ENCODE peak calls at places on chromosomes 2 and 18, in eight cellular contexts. One of them, this sample, is unnamed.
A peak's percentile ranks its signal among the peaks of the same experiment; 100 is the strongest.

GRCh38 chr2:193743089-193743488 is 1548.4 kb upstream of the TMEFF2 start:
- DNase-seq in stimulated activated naive CD8-positive, alpha-beta T cell treated with anti-CD3 and anti-CD28 coated beads, Interleukin-15, amount 100 ng/mL, for 72 hours: no peak
- DNase-seq in left ventricle myocardium inferior: no peak
- DNase-seq in LoVo: no peak
- DNase-seq in neural progenitor cell: no peak
- DNase-seq in NCI-H1417: peak; percentile 95
- DNase-seq in GM13977: no peak
- DNase-seq in NCI-H1092 treated with DMSO at 0.1 percent for 48 hours: peak; percentile 50
- DNase-seq in this sample: no peak

GRCh38 chr2:104438481-104438880 is 415.4 kb upstream of the POU3F3 start:
- DNase-seq in stimulated activated naive CD8-positive, alpha-beta T cell treated with anti-CD3 and anti-CD28 coated beads, Interleukin-15, amount 100 ng/mL, for 72 hours: no peak
- DNase-seq in left ventricle myocardium inferior: no peak
- DNase-seq in LoVo: no peak
- DNase-seq in neural progenitor cell: no peak
- DNase-seq in NCI-H1417: no peak
- DNase-seq in GM13977: no peak
- DNase-seq in NCI-H1092 treated with DMSO at 0.1 percent for 48 hours: no peak
- DNase-seq in this sample: no peak

GRCh38 chr18:6022840-6023239 is 127.5 kb upstream of the TMEM200C start:
- DNase-seq in stimulated activated naive CD8-positive, alpha-beta T cell treated with anti-CD3 and anti-CD28 coated beads, Interleukin-15, amount 100 ng/mL, for 72 hours: no peak
- DNase-seq in left ventricle myocardium inferior: no peak
- DNase-seq in LoVo: no peak
- DNase-seq in neural progenitor cell: peak; percentile 89
- DNase-seq in NCI-H1417: no peak
- DNase-seq in GM13977: no peak
- DNase-seq in NCI-H1092 treated with DMSO at 0.1 percent for 48 hours: no peak
- DNase-seq in this sample: no peak

GRCh38 chr18:2089416-2089815 is 481.9 kb downstream of the METTL4 start:
- DNase-seq in stimulated activated naive CD8-positive, alpha-beta T cell treated with anti-CD3 and anti-CD28 coated beads, Interleukin-15, amount 100 ng/mL, for 72 hours: no peak
- DNase-seq in left ventricle myocardium inferior: no peak
- DNase-seq in LoVo: no peak
- DNase-seq in neural progenitor cell: no peak
- DNase-seq in NCI-H1417: no peak
- DNase-seq in GM13977: no peak
- DNase-seq in NCI-H1092 treated with DMSO at 0.1 percent for 48 hours: no peak
- DNase-seq in this sample: no peak

GRCh38 chr2:111685342-111685741 is 198.7 kb downstream of the ANAPC1 start:
- DNase-seq in stimulated activated naive CD8-positive, alpha-beta T cell treated with anti-CD3 and anti-CD28 coated beads, Interleukin-15, amount 100 ng/mL, for 72 hours: no peak
- DNase-seq in left ventricle myocardium inferior: no peak
- DNase-seq in LoVo: no peak
- DNase-seq in neural progenitor cell: no peak
- DNase-seq in NCI-H1417: no peak
- DNase-seq in GM13977: no peak
- DNase-seq in NCI-H1092 treated with DMSO at 0.1 percent for 48 hours: no peak
- DNase-seq in this sample: no peak

GRCh38 chr2:207133862-207134519 is 31.8 kb downstream of the KLF7 start:
- DNase-seq in stimulated activated naive CD8-positive, alpha-beta T cell treated with anti-CD3 and anti-CD28 coated beads, Interleukin-15, amount 100 ng/mL, for 72 hours: no peak
- DNase-seq in left ventricle myocardium inferior: peak; percentile 79
- DNase-seq in LoVo: no peak
- DNase-seq in neural progenitor cell: peak; percentile 16
- DNase-seq in NCI-H1417: peak; percentile 99
- DNase-seq in GM13977: no peak
- DNase-seq in NCI-H1092 treated with DMSO at 0.1 percent for 48 hours: no peak
- DNase-seq in this sample: no peak

GRCh38 chr2:225735844-225736243 is 336.3 kb downstream of the NYAP2 start:
- DNase-seq in stimulated activated naive CD8-positive, alpha-beta T cell treated with anti-CD3 and anti-CD28 coated beads, Interleukin-15, amount 100 ng/mL, for 72 hours: no peak
- DNase-seq in left ventricle myocardium inferior: no peak
- DNase-seq in LoVo: peak; percentile 77
- DNase-seq in neural progenitor cell: no peak
- DNase-seq in NCI-H1417: no peak
- DNase-seq in GM13977: no peak
- DNase-seq in NCI-H1092 treated with DMSO at 0.1 percent for 48 hours: no peak
- DNase-seq in this sample: no peak

GRCh38 chr18:57923606-57924005 is 120.4 kb upstream of the NEDD4L start:
- DNase-seq in stimulated activated naive CD8-positive, alpha-beta T cell treated with anti-CD3 and anti-CD28 coated beads, Interleukin-15, amount 100 ng/mL, for 72 hours: no peak
- DNase-seq in left ventricle myocardium inferior: no peak
- DNase-seq in LoVo: no peak
- DNase-seq in neural progenitor cell: no peak
- DNase-seq in NCI-H1417: no peak
- DNase-seq in GM13977: no peak
- DNase-seq in NCI-H1092 treated with DMSO at 0.1 percent for 48 hours: no peak
- DNase-seq in this sample: no peak

GRCh38 chr2:84619784-84620371 is 103.6 kb downstream of the DNAH6 start:
- DNase-seq in stimulated activated naive CD8-positive, alpha-beta T cell treated with anti-CD3 and anti-CD28 coated beads, Interleukin-15, amount 100 ng/mL, for 72 hours: no peak
- DNase-seq in left ventricle myocardium inferior: no peak
- DNase-seq in LoVo: no peak
- DNase-seq in neural progenitor cell: no peak
- DNase-seq in NCI-H1417: no peak
- DNase-seq in GM13977: no peak
- DNase-seq in NCI-H1092 treated with DMSO at 0.1 percent for 48 hours: no peak
- DNase-seq in this sample: no peak

GRCh38 chr2:41061371-41061770 is 609.5 kb upstream of the SLC8A1 start:
- DNase-seq in stimulated activated naive CD8-positive, alpha-beta T cell treated with anti-CD3 and anti-CD28 coated beads, Interleukin-15, amount 100 ng/mL, for 72 hours: no peak
- DNase-seq in left ventricle myocardium inferior: no peak
- DNase-seq in LoVo: no peak
- DNase-seq in neural progenitor cell: no peak
- DNase-seq in NCI-H1417: no peak
- DNase-seq in GM13977: no peak
- DNase-seq in NCI-H1092 treated with DMSO at 0.1 percent for 48 hours: no peak
- DNase-seq in this sample: no peak

GRCh38 chr2:121554998-121555397 is 24.3 kb downstream of the RNU4ATAC start:
- DNase-seq in stimulated activated naive CD8-positive, alpha-beta T cell treated with anti-CD3 and anti-CD28 coated beads, Interleukin-15, amount 100 ng/mL, for 72 hours: no peak
- DNase-seq in left ventricle myocardium inferior: no peak
- DNase-seq in LoVo: no peak
- DNase-seq in neural progenitor cell: no peak
- DNase-seq in NCI-H1417: no peak
- DNase-seq in GM13977: no peak
- DNase-seq in NCI-H1092 treated with DMSO at 0.1 percent for 48 hours: no peak
- DNase-seq in this sample: no peak

GRCh38 chr2:102514061-102514785 is 41.2 kb downstream of the SLC9A4 start:
- DNase-seq in stimulated activated naive CD8-positive, alpha-beta T cell treated with anti-CD3 and anti-CD28 coated beads, Interleukin-15, amount 100 ng/mL, for 72 hours: no peak
- DNase-seq in left ventricle myocardium inferior: no peak
- DNase-seq in LoVo: peak; percentile 79
- DNase-seq in neural progenitor cell: no peak
- DNase-seq in NCI-H1417: no peak
- DNase-seq in GM13977: no peak
- DNase-seq in NCI-H1092 treated with DMSO at 0.1 percent for 48 hours: no peak
- DNase-seq in this sample: no peak

GRCh38 chr2:14143435-14143834 is 489.1 kb upstream of the LRATD1 start:
- DNase-seq in stimulated activated naive CD8-positive, alpha-beta T cell treated with anti-CD3 and anti-CD28 coated beads, Interleukin-15, amount 100 ng/mL, for 72 hours: no peak
- DNase-seq in left ventricle myocardium inferior: no peak
- DNase-seq in LoVo: no peak
- DNase-seq in neural progenitor cell: no peak
- DNase-seq in NCI-H1417: no peak
- DNase-seq in GM13977: no peak
- DNase-seq in NCI-H1092 treated with DMSO at 0.1 percent for 48 hours: no peak
- DNase-seq in this sample: no peak

GRCh38 chr18:60892855-60893254 is 440.4 kb upstream of the CDH20 start:
- DNase-seq in stimulated activated naive CD8-positive, alpha-beta T cell treated with anti-CD3 and anti-CD28 coated beads, Interleukin-15, amount 100 ng/mL, for 72 hours: no peak
- DNase-seq in left ventricle myocardium inferior: no peak
- DNase-seq in LoVo: peak; percentile 60
- DNase-seq in neural progenitor cell: no peak
- DNase-seq in NCI-H1417: no peak
- DNase-seq in GM13977: no peak
- DNase-seq in NCI-H1092 treated with DMSO at 0.1 percent for 48 hours: no peak
- DNase-seq in this sample: no peak

GRCh38 chr2:191013876-191014652 is at the start of gene STAT1:
- DNase-seq in stimulated activated naive CD8-positive, alpha-beta T cell treated with anti-CD3 and anti-CD28 coated beads, Interleukin-15, amount 100 ng/mL, for 72 hours: peak; percentile 99
- DNase-seq in left ventricle myocardium inferior: peak; percentile 94
- DNase-seq in LoVo: peak; percentile 94
- DNase-seq in neural progenitor cell: peak; percentile 95
- DNase-seq in NCI-H1417: peak; percentile 95
- DNase-seq in GM13977: peak; percentile 98
- DNase-seq in NCI-H1092 treated with DMSO at 0.1 percent for 48 hours: peak; percentile 89
- DNase-seq in this sample: peak; percentile 97

This sample was measured in GM20000.